ENCODE peak calls at places on chromosome 21, in eight cellular contexts. Y is HL-60; B is OCI-LY7; T is AG04450; R is tibial artery; M is CD4-positive, CD25-positive, alpha-beta regulatory T cell; S is neuronal stem cell; K is CD4-positive, alpha-beta T cell. E is an unnamed sample.

GRCh38 chr21:14901482-14901958 is 163.3 kb downstream of the NRIP1 start:
- DNase-seq in Y (no peak), B (no peak), T (no peak), R (no peak), M (peak; percentile 15), S (no peak), K (no peak), E (no peak)

GRCh38 chr21:34129971-34130597 is 56.7 kb downstream of the MRPS6 start:
- DNase-seq in Y (no peak), B (peak; percentile 31), T (no peak), R (no peak), M (peak; percentile 44), S (peak; percentile 61), K (no peak), E (peak; percentile 57)

GRCh38 chr21:17461014-17461413 is 51.8 kb upstream of the CXADR start:
- DNase-seq in Y (no peak), B (no peak), T (peak; percentile 61), R (peak; percentile 69), M (no peak), S (no peak), K (no peak), E (no peak)

GRCh38 chr21:34594566-34595234 is 20.2 kb downstream of the RCAN1 start:
- DNase-seq in Y (no peak), B (no peak), T (no peak), R (no peak), M (no peak), S (no peak), K (no peak), E (no peak)

GRCh38 chr21:36551731-36552457 is 72.0 kb upstream of the CLDN14 start:
- DNase-seq in Y (peak; percentile 13), B (no peak), T (peak; percentile 26), R (peak; percentile 23), M (no peak), S (no peak), K (no peak), E (no peak)

GRCh38 chr21:31354604-31355443 is 10.8 kb upstream of the TIAM1 start:
- DNase-seq in Y (no peak), B (no peak), T (peak; percentile 45), R (no peak), M (peak; percentile 99), S (no peak), K (peak; percentile 83), E (no peak)

GRCh38 chr21:16583567-16583966 is 853.8 kb downstream of the USP25 start:
- DNase-seq in Y (no peak), B (no peak), T (no peak), R (no peak), M (no peak), S (no peak), K (no peak), E (no peak)

GRCh38 chr21:25657140-25657539 is 18.1 kb downstream of the JAM2 start:
- DNase-seq in Y (no peak), B (no peak), T (no peak), R (no peak), M (no peak), S (no peak), K (no peak), E (no peak)

GRCh38 chr21:31872452-31873274 is at the start of gene HUNK:
- DNase-seq in Y (no peak), B (peak; percentile 29), T (no peak), R (no peak), M (peak; percentile 4), S (peak; percentile 73), K (no peak), E (peak; percentile 50)

GRCh38 chr21:30354308-30355005 is 6.1 kb upstream of the KRTAP23-1 start:
- DNase-seq in Y (no peak), B (no peak), T (no peak), R (no peak), M (no peak), S (no peak), K (no peak), E (no peak)

GRCh38 chr21:30448514-30448913 is 8.4 kb downstream of the KRTAP15-1 start:
- DNase-seq in Y (no peak), B (no peak), T (no peak), R (no peak), M (no peak), S (no peak), K (no peak), E (no peak)

GRCh38 chr21:27649323-27649722 is 682.4 kb upstream of the ADAMTS5 start:
- DNase-seq in Y (no peak), B (no peak), T (peak; percentile 61), R (no peak), M (no peak), S (no peak), K (no peak), E (no peak)
- H3K27ac ChIP-seq in Y (no peak overlapping the region), B (no peak overlapping the region), T (no peak overlapping the region), R (no peak overlapping the region), M (no peak overlapping the region), S (no peak overlapping the region), K (no peak overlapping the region), E (no peak overlapping the region)

DNA sequence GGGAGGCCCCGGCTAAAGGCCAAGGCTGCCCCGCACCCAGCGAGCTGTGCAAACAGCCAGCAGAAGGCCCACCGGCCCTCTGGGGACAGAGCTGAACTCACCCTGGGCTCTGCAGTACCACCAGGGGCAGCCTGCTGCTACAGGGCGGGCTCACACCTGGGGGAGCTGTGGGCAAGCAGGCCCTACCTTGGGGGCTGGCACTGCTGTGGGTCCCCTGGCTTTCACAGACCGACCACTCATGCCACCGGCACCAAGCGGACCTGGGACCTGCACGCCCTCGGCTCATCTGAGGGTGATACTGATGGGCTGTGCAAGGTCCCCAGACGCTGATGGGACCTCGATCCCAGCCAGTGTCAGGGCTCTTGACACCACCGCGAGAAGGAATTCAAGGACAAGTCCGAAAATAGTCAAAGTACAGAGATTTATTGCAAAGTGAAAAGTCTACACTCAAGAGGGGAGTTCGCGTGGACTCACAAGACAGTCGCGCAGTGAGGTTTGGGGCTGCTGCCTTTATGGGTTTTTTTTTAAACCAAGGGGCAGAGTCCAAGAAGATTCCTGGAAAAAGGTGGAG is 61.0 kb upstream of the ADARB1 start:
- DNase-seq in Y (no peak), B (no peak), T (no peak), R (peak; percentile 68), M (no peak), S (no peak), K (no peak), E (no peak)
- H3K27ac ChIP-seq in Y (no peak overlapping the region), B (no peak overlapping the region), T (peak overlapping the region; percentile 47), R (peak overlapping the region; percentile 99), M (no peak overlapping the region), S (no peak overlapping the region), K (no peak overlapping the region), E (no peak overlapping the region)

DNA sequence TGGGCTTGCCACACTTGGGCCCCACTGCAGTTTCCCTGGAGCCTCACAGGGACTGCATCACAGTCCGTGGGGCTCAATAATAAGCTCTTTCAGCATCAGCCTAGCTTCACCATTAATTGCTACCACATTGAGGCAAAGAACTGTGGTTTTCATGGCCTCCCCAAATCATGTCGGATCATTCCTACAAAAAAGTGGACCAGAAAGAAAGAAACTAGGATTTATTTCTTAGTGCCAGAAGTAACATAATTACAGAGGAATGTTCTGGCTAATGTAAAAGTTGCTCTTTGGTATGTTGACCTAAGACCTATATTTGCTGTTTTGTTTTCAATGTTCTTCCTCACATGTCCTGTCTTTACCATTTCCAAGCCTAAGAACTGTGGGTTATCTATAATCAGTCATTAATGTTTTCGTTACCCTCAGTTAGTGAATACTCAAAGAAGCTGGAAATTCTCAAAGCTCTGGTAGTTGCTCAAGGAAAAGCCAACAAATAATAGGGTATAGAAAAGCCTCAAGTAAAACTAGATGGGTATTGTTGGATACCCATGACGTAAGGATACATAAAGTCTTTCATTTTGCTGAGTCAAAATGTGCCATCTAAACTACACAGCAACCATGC is 173.9 kb downstream of the LTN1 start:
- DNase-seq in Y (no peak), B (no peak), T (no peak), R (no peak), M (no peak), S (no peak), K (no peak), E (no peak)
- H3K27ac ChIP-seq in Y (no peak overlapping the region), B (no peak overlapping the region), T (no peak overlapping the region), R (peak overlapping the region; percentile 5), M (no peak overlapping the region), S (no peak overlapping the region), K (no peak overlapping the region), E (no peak overlapping the region)

GRCh38 chr21:41147096-41147978 is 20.6 kb upstream of the BACE2 start:
- DNase-seq in Y (no peak), B (no peak), T (no peak), R (no peak), M (no peak), S (no peak), K (no peak), E (no peak)

GRCh38 chr21:41141031-41141457 is 26.9 kb upstream of the BACE2 start:
- DNase-seq in Y (no peak), B (no peak), T (no peak), R (no peak), M (no peak), S (no peak), K (no peak), E (no peak)

GRCh38 chr21:41139951-41140350 is 28.0 kb upstream of the BACE2 start:
- DNase-seq in Y (no peak), B (no peak), T (no peak), R (no peak), M (no peak), S (no peak), K (no peak), E (no peak)

GRCh38 chr21:41142051-41142795 is 25.7 kb upstream of the BACE2 start:
- DNase-seq in Y (no peak), B (no peak), T (peak; percentile 6), R (peak; percentile 72), M (no peak), S (no peak), K (no peak), E (peak; percentile 88)

GRCh38 chr21:41143596-41144325 is 24.2 kb upstream of the BACE2 start:
- DNase-seq in Y (no peak), B (no peak), T (no peak), R (no peak), M (no peak), S (no peak), K (no peak), E (no peak)
- H3K27ac ChIP-seq in Y (no peak overlapping the region), B (no peak overlapping the region), T (no peak overlapping the region), R (no peak overlapping the region), M (no peak overlapping the region), S (no peak overlapping the region), K (no peak overlapping the region), E (no peak overlapping the region)

GRCh38 chr21:42724226-42724920 is 71.0 kb downstream of the PDE9A start:
- DNase-seq in Y (no peak), B (no peak), T (peak; percentile 29), R (no peak), M (no peak), S (no peak), K (no peak), E (peak; percentile 63)
- H3K27ac ChIP-seq in Y (no peak overlapping the region), B (no peak overlapping the region), T (peak overlapping the region; percentile 52), R (no peak overlapping the region), M (no peak overlapping the region), S (no peak overlapping the region), K (no peak overlapping the region), E (no peak overlapping the region)

DNA sequence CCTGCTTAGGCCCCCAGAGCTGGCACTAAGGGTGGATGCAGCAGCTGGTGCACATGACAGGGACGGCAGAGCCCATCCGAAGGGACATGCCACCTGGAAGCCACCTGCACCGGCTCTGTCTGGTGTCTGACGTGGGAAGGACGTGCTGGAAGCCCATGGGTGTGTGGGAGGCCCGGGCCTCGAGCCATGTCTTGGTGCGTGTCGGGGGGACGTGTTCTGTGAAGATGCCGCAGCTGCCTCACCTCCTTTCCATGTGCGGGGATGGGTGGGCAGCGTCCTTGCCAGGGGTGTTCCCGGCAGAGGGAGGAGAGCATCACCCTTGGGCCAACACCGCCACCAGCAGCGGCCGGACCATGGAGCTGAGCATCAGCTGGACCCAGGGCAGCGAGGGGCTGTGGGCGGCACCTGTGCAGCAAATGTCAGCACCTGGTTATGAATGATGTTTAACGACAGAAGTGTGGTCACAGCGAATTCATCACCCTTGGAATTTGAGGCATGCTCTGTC is 15.5 kb upstream of the POFUT2 start:
- DNase-seq in Y (no peak), B (no peak), T (no peak), R (peak; percentile 60), M (no peak), S (no peak), K (no peak), E (no peak)
- H3K27ac ChIP-seq in Y (no peak overlapping the region), B (no peak overlapping the region), T (no peak overlapping the region), R (peak overlapping the region; percentile 94), M (peak overlapping the region; percentile 84), S (no peak overlapping the region), K (peak overlapping the region; percentile 10), E (peak overlapping the region; percentile 65)